ENCODE peak calls at places on chromosomes 13 and 19, in seven cellular contexts. E is activated T-cell treated with anti-CD3 and anti-CD28 coated beads for 24 hours; F is RCC 7860; V is Panc1; U is pancreas; C is mucosa of gallbladder; L is stimulated activated CD4-positive, alpha-beta T cell treated with anti-CD3 and anti-CD28 coated beads, Interleukin-1b, Interleukin-23, amount 100 ng/mL, for 1 hour. M is an unnamed sample.

GRCh38 chr19:7455600-7456296 is 33.1 kb downstream of the PEX11G start:
- DNase-seq in E (no peak), F (no peak), V (no peak), U (no peak), C (no peak), L (no peak), M (no peak)

GRCh38 chr13:103354189-103354588 is 288.0 kb upstream of the SLC10A2 start:
- DNase-seq in E (no peak), F (no peak), V (no peak), U (no peak), C (no peak), L (no peak), M (no peak)

GRCh38 chr19:21483589-21484170 is 21.7 kb upstream of the ZNF429 start:
- DNase-seq in E (peak), F (no peak), V (no peak), U (peak), C (peak), L (peak), M (peak)

GRCh38 chr13:32264407-32264806 is 50.8 kb downstream of the ZAR1L start:
- DNase-seq in E (no peak), F (no peak), V (no peak), U (no peak), C (peak), L (no peak), M (peak)

GRCh38 chr19:17725422-17726078 is 6.3 kb downstream of the MAP1S start:
- DNase-seq in E (no peak), F (no peak), V (no peak), U (no peak), C (no peak), L (no peak), M (no peak)

GRCh38 chr19:39136225-39136940 is 10.8 kb downstream of the PAK4 start:
- DNase-seq in E (no peak), F (no peak), V (no peak), U (no peak), C (no peak), L (no peak), M (no peak)

GRCh38 chr13:62483774-62484173 is 1068.1 kb upstream of the PCDH20 start:
- DNase-seq in E (no peak), F (no peak), V (no peak), U (no peak), C (no peak), L (no peak), M (no peak)

GRCh38 chr13:75258159-75258782 is 223.7 kb downstream of the TBC1D4 start:
- DNase-seq in E (no peak), F (peak), V (peak), U (no peak), C (no peak), L (no peak), M (peak)

GRCh38 chr13:36163303-36163702 is 32.1 kb upstream of the DCLK1 start:
- DNase-seq in E (no peak), F (no peak), V (no peak), U (no peak), C (no peak), L (no peak), M (no peak)

GRCh38 chr13:30884543-30884942 is 21.5 kb upstream of the MEDAG start:
- DNase-seq in E (no peak), F (no peak), V (no peak), U (no peak), C (no peak), L (no peak), M (no peak)

GRCh38 chr19:39401549-39402416 is 4.9 kb upstream of the ZFP36 start:
- DNase-seq in E (peak), F (peak), V (peak), U (no peak), C (peak), L (no peak), M (no peak)

GRCh38 chr13:59680429-59681024 is 483.2 kb downstream of the DIAPH3 start:
- DNase-seq in E (no peak), F (no peak), V (no peak), U (no peak), C (no peak), L (no peak), M (peak)

GRCh38 chr13:78609464-78610205 is 6.3 kb upstream of the POU4F1 start:
- DNase-seq in E (no peak), F (no peak), V (no peak), U (no peak), C (no peak), L (no peak), M (no peak)

GRCh38 chr13:74869846-74870245 is 612.1 kb downstream of the TBC1D4 start:
- DNase-seq in E (no peak), F (no peak), V (no peak), U (no peak), C (no peak), L (no peak), M (peak)

GRCh38 chr19:21463449-21464105 is 41.8 kb upstream of the ZNF429 start:
- DNase-seq in E (peak), F (no peak), V (peak), U (peak), C (peak), L (no peak), M (no peak)

GRCh38 chr13:99953138-99953755 is 18.3 kb downstream of the ZIC5 start:
- DNase-seq in E (no peak), F (no peak), V (no peak), U (no peak), C (no peak), L (no peak), M (no peak)

GRCh38 chr19:35851213-35852028 is 883 bp downstream of the NPHS1 start:
- DNase-seq in E (no peak), F (no peak), V (no peak), U (peak), C (no peak), L (no peak), M (no peak)

GRCh38 chr13:66689628-66690027 is 540.5 kb downstream of the PCDH9 start:
- DNase-seq in E (no peak), F (no peak), V (no peak), U (no peak), C (no peak), L (no peak), M (peak)